ENCODE peak calls at places on chromosomes 4 and X, in six cellular contexts. X is GM23248, B is hepatocyte, U is HCT116, G is MM.1S, Z is PC-3. Y is an unnamed sample.

GRCh38 chr4:118180776-118181175 is 146.5 kb downstream of the NDST3 start:
- DNase-seq in X (peak; percentile 47), B (no peak), U (no peak), G (no peak), Z (peak; percentile 33), Y (no peak)

GRCh38 chrX:41558531-41558930 is 111.4 kb downstream of the NYX start:
- DNase-seq in X (peak; percentile 55), B (no peak), U (no peak), G (peak; percentile 31), Z (peak; percentile 41), Y (peak; percentile 64)

GRCh38 chrX:74351760-74352159 is 47.8 kb downstream of the ZCCHC13 start:
- DNase-seq in X (peak; percentile 26), B (no peak), U (no peak), G (no peak), Z (no peak), Y (no peak)

GRCh38 chr4:188016754-188017153 is 21.2 kb downstream of the ZFP42 start:
- DNase-seq in X (no peak), B (no peak), U (no peak), G (no peak), Z (no peak), Y (no peak)

GRCh38 chr4:187304131-187304530 is 580.5 kb upstream of the FAT1 start:
- DNase-seq in X (no peak), B (no peak), U (no peak), G (no peak), Z (no peak), Y (no peak)

GRCh38 chr4:141711211-141711610 is 74.8 kb downstream of the IL15 start:
- DNase-seq in X (peak; percentile 74), B (peak; percentile 37), U (no peak), G (no peak), Z (peak; percentile 61), Y (peak; percentile 44)

GRCh38 chr4:40990202-40990898 is 224.0 kb downstream of the APBB2 start:
- DNase-seq in X (peak; percentile 93), B (no peak), U (peak; percentile 73), G (no peak), Z (peak; percentile 91), Y (no peak)

GRCh38 chr4:151329217-151330007 is 4.0 kb upstream of the SH3D19 start:
- DNase-seq in X (peak; percentile 68), B (no peak), U (no peak), G (no peak), Z (peak; percentile 81), Y (no peak)

GRCh38 chr4:38857354-38858096 is 908 bp upstream of the TLR6 start:
- DNase-seq in X (peak; percentile 94), B (peak; percentile 46), U (peak; percentile 92), G (peak; percentile 36), Z (peak; percentile 84), Y (peak; percentile 91)

GRCh38 chr4:36915717-36916116 is 328.8 kb upstream of the NWD2 start:
- DNase-seq in X (no peak), B (no peak), U (no peak), G (no peak), Z (no peak), Y (no peak)

GRCh38 chr4:24262616-24263015 is 321.7 kb downstream of the DHX15 start:
- DNase-seq in X (no peak), B (no peak), U (no peak), G (no peak), Z (no peak), Y (no peak)

DNA sequence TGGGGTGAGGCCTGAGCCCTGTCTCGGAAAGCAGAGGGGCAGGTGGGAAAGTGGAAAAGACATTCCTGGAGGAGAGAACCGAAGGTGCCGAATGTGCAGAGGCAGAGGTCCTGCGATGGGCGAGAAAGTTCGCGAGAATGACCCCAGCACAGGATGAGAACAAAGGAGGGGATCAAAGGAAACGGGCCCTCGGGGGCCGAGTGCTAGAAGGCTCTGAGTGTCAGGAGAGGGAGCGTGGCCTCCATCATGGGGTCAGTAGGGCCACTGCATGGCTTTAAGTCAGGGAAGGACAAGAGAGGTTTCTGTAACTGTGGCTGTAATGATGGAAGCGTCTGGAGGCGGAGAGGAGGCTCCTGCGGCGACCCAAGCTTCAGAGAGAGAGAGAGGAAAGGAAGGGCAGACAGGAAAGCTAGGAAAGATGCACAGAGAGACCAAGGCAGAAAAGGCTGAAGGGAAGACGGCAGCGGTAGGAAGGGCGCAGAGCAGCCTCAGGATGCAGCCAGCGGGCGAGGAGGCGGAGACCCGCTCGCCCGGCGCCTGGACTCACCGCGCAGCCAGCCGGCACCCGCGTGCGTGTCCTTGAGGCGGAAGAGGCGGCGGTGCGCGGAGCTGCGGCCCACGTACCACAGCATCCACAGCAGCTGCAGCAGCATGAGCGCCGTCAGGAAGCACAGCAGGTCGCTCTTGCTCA is 669 bp downstream of the OTOP1 start:
- DNase-seq in X (peak; percentile 38), B (no peak), U (no peak), G (no peak), Z (no peak), Y (no peak)
- H3K9me2 ChIP-seq in X (no peaks in the 10 kb centered on the region), B (no peaks in the 10 kb centered on the region), U (no peaks in the 10 kb centered on the region), G (no peaks in the 10 kb centered on the region), Z (no peaks in the 10 kb centered on the region), Y (no peaks in the 10 kb centered on the region)

DNA sequence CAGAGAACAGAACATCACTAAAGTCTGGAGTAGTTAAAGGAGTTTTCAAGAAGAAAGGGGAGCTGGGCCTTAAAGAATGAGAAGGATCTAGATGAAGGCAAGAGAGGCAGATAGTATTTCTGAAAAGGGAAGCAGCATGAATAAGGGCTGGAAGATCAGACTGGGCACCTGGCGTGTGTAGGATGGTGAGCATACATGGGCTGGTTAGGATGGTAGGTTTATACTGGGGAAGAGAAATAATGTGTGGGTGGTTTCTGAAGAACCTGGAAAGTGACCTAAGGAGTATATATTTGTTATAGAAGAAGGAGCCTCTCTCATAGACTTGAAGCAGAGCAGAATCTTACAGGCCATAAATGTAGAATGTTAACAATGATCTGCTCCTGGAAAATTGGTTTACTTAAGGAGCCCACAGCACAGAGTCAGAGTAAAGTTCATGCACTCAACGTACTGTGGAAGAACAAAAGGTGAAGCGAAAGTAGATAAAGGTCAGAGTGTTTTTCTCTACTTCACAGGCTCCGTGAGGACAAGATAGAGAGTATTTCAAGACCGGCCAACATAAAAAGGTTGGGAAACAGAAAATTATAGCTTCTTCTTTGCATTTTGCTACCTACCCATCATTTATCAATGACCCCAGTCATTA is 35.8 kb downstream of the MBNL3 start:
- DNase-seq in X (no peak), B (no peak), U (no peak), G (no peak), Z (no peak), Y (no peak)
- H3K9me3 ChIP-seq in X (no peaks in the 10 kb centered on the region), B (no peaks in the 10 kb centered on the region), U (no peaks in the 10 kb centered on the region), G (no peaks in the 10 kb centered on the region), Z (no peaks in the 10 kb centered on the region), Y (no peaks in the 10 kb centered on the region)

DNA sequence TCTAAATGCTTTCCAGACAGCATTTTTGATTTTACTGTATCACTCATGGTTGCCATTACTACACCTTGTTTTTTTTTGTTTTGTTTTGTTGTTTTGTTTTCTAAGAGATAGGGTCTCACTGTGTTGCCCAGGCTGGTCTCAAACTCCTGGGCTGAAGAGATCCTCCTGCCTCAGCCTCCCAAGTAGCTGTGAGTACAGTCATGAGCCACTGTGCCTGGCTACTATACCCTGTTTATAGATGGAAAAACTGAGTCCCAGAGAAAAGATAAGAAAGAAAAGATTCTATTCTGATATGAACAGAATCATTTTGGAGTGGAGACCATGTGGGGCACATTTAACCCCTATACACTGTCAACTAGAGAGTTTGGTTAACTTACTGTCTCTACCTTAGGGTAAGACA is 20.0 kb downstream of the ADD1 start:
- DNase-seq in X (no peak), B (no peak), U (no peak), G (no peak), Z (no peak), Y (no peak)
- H3K9me2 ChIP-seq in X (no peaks in the 10 kb centered on the region), B (no peaks in the 10 kb centered on the region), U (no peaks in the 10 kb centered on the region), G (no peaks in the 10 kb centered on the region), Z (no peaks in the 10 kb centered on the region), Y (no peaks in the 10 kb centered on the region)

DNA sequence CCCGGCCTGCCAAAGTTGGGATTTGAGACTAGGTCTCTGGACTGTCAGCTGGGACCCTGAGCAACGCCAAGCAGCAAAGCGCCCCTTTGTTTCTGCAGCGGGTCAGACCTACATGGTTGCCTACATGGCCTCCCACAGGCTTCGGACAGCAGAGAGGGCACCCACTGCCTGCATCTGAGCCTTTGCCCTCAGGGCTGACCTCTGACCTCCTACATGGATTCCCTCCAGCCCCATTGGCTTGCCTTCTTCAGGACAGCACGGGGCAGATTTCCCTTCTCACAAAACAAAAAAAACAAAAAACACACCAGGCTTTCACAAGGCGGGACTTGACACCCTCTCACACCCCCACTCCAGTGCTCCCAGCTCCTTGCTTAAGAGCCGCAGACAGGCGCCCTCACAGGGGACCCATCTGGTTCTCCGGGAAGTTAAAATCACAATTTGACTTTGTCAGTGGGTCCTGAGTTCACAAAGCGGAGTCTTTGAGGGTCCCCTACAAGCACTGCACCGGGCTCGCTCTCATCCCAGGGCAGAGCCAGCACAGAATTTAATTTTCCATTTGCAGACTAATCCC is 32.9 kb downstream of the ZFYVE28 start:
- DNase-seq in X (no peak), B (no peak), U (no peak), G (no peak), Z (no peak), Y (no peak)
- H3K9me3 ChIP-seq in X (no peaks in the 10 kb centered on the region), B (no peaks in the 10 kb centered on the region), U (no peaks in the 10 kb centered on the region), G (no peaks in the 10 kb centered on the region), Z (no peaks in the 10 kb centered on the region), Y (no peaks in the 10 kb centered on the region)

GRCh38 chr4:18636001-18636680 is 614.6 kb upstream of the LCORL start:
- DNase-seq in X (no peak), B (no peak), U (no peak), G (no peak), Z (no peak), Y (no peak)
- H3K9me2 ChIP-seq in X (no peaks in the 10 kb centered on the region), B (no peaks in the 10 kb centered on the region), U (no peaks in the 10 kb centered on the region), G (no peaks in the 10 kb centered on the region), Z (no peaks in the 10 kb centered on the region), Y (no peaks in the 10 kb centered on the region)

DNA sequence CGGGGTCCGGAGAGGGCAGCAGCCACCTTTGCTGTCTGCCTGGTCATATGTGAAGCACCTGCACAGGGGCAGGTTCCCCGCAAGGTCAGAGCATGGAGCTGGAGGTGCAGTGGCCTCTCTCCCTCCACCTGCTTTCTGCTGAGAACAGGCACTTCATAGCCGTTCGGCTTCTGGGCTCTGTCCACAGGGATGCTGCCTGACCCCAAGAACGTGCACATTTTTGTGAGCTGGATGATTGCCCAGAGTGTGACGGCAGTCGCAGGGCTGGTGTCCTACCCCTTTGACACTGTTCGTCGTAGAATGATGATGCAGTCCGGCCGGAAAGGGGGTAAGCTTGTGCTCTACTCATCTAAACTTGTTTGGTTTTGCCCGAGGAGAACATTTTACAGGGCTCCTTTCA is 2.5 kb downstream of the SLC25A4 start:
- DNase-seq in X (no peak), B (no peak), U (no peak), G (no peak), Z (no peak), Y (no peak)
- H3K9me3 ChIP-seq in X (no peaks in the 10 kb centered on the region), B (no peaks in the 10 kb centered on the region), U (no peaks in the 10 kb centered on the region), G (no peaks in the 10 kb centered on the region), Z (no peaks in the 10 kb centered on the region), Y (no peaks in the 10 kb centered on the region)

GRCh38 chr4:54318904-54319303 is 89.8 kb downstream of the PDGFRA start:
- DNase-seq in X (peak; percentile 75), B (peak; percentile 75), U (peak; percentile 21), G (peak; percentile 65), Z (peak; percentile 73), Y (peak; percentile 82)

GRCh38 chr4:54316139-54316538 is 87.0 kb downstream of the PDGFRA start:
- DNase-seq in X (no peak), B (no peak), U (no peak), G (no peak), Z (no peak), Y (no peak)

GRCh38 chr4:54317690-54318089 is 88.6 kb downstream of the PDGFRA start:
- DNase-seq in X (no peak), B (no peak), U (no peak), G (no peak), Z (no peak), Y (no peak)

GRCh38 chr4:54322817-54323417 is 93.8 kb downstream of the PDGFRA start:
- DNase-seq in X (peak; percentile 79), B (peak; percentile 88), U (peak; percentile 57), G (peak; percentile 81), Z (peak; percentile 88), Y (peak; percentile 87)

GRCh38 chr4:54320826-54321320 is 91.8 kb downstream of the PDGFRA start:
- DNase-seq in X (no peak), B (no peak), U (no peak), G (no peak), Z (peak; percentile 86), Y (no peak)
- H3K9me2 ChIP-seq in X (no peaks in the 10 kb centered on the region), B (no peaks in the 10 kb centered on the region), U (no peaks in the 10 kb centered on the region), G (no peaks in the 10 kb centered on the region), Z (no peaks in the 10 kb centered on the region), Y (no peaks in the 10 kb centered on the region)

Y was measured in Karpas-422.